ENCODE peak calls at places on chromosomes 11 and 22, in four cellular contexts. K is HCT116, Y is HepG2, T is fibroblast of lung. Z is an unnamed sample.

GRCh38 chr22:44336962-44337657 is 24.4 kb upstream of the SHISAL1 start:
- DNase-seq in K (no peak), T (no peak), Y (no peak), Z (no peak)

GRCh38 chr11:128291835-128292234 is 295.5 kb downstream of the ETS1 start:
- DNase-seq in K (no peak), T (no peak), Y (no peak), Z (no peak)

GRCh38 chr11:85889676-85890579 is 34.7 kb downstream of the CCDC83 start:
- DNase-seq in K (peak; percentile 72), T (peak; percentile 53), Y (peak; percentile 13), Z (no peak)

GRCh38 chr22:17742528-17742902 is 31.8 kb downstream of the BID start:
- DNase-seq in T (peak; percentile 69), K (peak; percentile 59), Y (peak; percentile 63), Z (peak; percentile 67)

GRCh38 chr11:103091024-103091423 is 936 bp downstream of the DCUN1D5 start:
- DNase-seq in T (no peak), Y (peak; percentile 12), K (no peak), Z (no peak)

GRCh38 chr11:93542753-93543246 is 391 bp downstream of the SMCO4 start:
- DNase-seq in T (no peak), K (no peak), Y (no peak), Z (peak; percentile 42)

GRCh38 chr11:104105155-104105554 is 58.8 kb downstream of the PDGFD start:
- DNase-seq in T (peak; percentile 17), K (no peak), Y (no peak), Z (no peak)

GRCh38 chr11:34416746-34417145 is 22.0 kb upstream of the CAT start:
- DNase-seq in K (no peak), T (peak; percentile 42), Y (no peak), Z (no peak)

GRCh38 chr22:41563051-41563711 is 2.4 kb downstream of the CSDC2 start:
- DNase-seq in Y (peak; percentile 43), T (peak; percentile 84), K (no peak), Z (no peak)

GRCh38 chr11:64124147-64124546 is 41.8 kb downstream of the MACROD1 start:
- DNase-seq in T (no peak), K (no peak), Y (no peak), Z (no peak)

GRCh38 chr11:42951266-42951665 is 360.5 kb upstream of the API5 start:
- DNase-seq in K (no peak), Y (no peak), T (no peak), Z (no peak)

GRCh38 chr11:64122411-64123101 is 43.4 kb downstream of the MACROD1 start:
- DNase-seq in T (no peak), K (no peak), Y (no peak), Z (no peak)

GRCh38 chr11:17391493-17392355 is 3.3 kb upstream of the KCNJ11 start:
- DNase-seq in Y (no peak), T (no peak), K (no peak), Z (peak; percentile 87)

GRCh38 chr11:83033972-83034672 is 37.6 kb downstream of the RAB30 start:
- DNase-seq in Y (no peak), T (peak; percentile 89), K (no peak), Z (peak; percentile 61)

GRCh38 chr11:74238243-74238642 is 67.2 kb downstream of the PPME1 start:
- DNase-seq in T (no peak), K (no peak), Y (no peak), Z (no peak)

GRCh38 chr11:65058012-65058411 is 341 bp downstream of the NAALADL1 start:
- DNase-seq in K (no peak), T (no peak), Y (no peak), Z (no peak)

GRCh38 chr11:73729594-73730206 is 31.2 kb downstream of the RAB6A start:
- DNase-seq in T (no peak), K (peak; percentile 4), Y (peak; percentile 28), Z (no peak)

GRCh38 chr11:64713031-64713780 is 9.8 kb downstream of the NRXN2 start:
- DNase-seq in T (peak; percentile 31), K (no peak), Y (no peak), Z (peak; percentile 21)

GRCh38 chr22:45462034-45462655 is 40.5 kb upstream of the FBLN1 start:
- DNase-seq in Y (peak; percentile 58), T (no peak), K (no peak), Z (no peak)

GRCh38 chr11:22656128-22656527 is 10.3 kb upstream of the GAS2 start:
- DNase-seq in K (no peak), Y (no peak), T (peak; percentile 11), Z (no peak)

GRCh38 chr11:120710354-120711187 is 199.0 kb downstream of the GRIK4 start:
- DNase-seq in Y (peak; percentile 89), T (peak; percentile 94), K (peak; percentile 41), Z (no peak)

GRCh38 chr22:17968126-17968525 is 56.2 kb downstream of the MICAL3 start:
- DNase-seq in T (no peak), Y (no peak), K (no peak), Z (no peak)

DNA sequence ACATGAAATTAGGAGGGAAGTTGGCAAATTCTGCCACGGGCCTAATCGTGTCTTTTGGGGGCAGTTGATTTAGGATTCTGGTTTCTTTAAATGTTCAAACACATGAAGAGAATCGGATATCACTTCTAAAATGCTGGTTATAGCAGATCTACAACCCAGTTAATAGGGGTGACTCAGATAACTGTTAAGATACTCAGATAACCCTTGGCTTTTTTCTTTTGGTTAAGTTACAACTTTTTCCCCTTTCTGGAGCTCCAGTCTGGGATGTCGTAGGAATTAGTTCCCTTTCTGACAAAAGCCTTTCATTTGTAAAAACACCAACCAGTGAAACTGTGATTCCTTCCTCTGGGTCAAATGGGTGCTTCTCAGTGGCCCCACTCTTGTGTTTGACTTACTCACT is 976 bp downstream of the DEPDC7 start:
- DNase-seq in Y (no peak), K (no peak), T (no peak), Z (no peak)
- H3K4me3 ChIP-seq in Y (peak overlapping the region; percentile 79), K (peak overlapping the region; percentile 62), T (peak overlapping the region; percentile 76), Z (no peak overlapping the region)

GRCh38 chr11:13962198-13962561 is 343 bp upstream of the SPON1 start:
- DNase-seq in K (no peak), T (no peak), Y (no peak), Z (no peak)
- TF ChIP-seq EZH2 in K (no peak), T (no peak), Y (no peak), Z (no peak)

DNA sequence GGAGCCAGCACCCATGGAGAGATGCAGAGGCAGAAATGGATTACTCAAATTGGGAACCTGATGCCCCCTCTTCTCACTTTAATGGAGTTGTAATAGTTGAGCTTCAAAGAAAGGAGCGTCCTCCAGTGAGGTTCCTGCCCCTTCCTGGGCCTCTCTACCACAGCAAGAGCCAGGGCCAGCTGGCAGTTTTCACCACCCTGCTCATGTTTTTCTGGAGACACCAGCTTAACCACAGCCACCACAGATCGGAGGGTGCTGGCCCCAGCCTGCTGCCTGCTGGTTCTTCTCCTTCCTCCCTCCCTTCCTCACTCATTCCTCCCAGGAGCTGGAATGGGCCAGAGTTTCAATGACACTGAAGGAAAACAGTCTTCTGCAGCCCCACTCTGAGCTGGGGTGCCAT is 57.8 kb downstream of the TRAF6 start:
- DNase-seq in T (peak; percentile 76), Y (no peak), K (no peak), Z (no peak)
- H2AFZ ChIP-seq in T (no peak overlapping the region), Y (no peak overlapping the region), K (no peak overlapping the region), Z (no peak overlapping the region)

GRCh38 chr22:30922151-30922611 is 46.4 kb downstream of the MORC2 start:
- DNase-seq in K (no peak), Y (no peak), T (peak; percentile 69), Z (no peak)
- H3K4me3 ChIP-seq in K (no peak overlapping the region), Y (no peak overlapping the region), T (peak overlapping the region; percentile 59), Z (no peak overlapping the region)

GRCh38 chr11:69985654-69986420 is 92.3 kb upstream of the ANO1 start:
- DNase-seq in Y (no peak), T (no peak), K (no peak), Z (no peak)

GRCh38 chr11:69983897-69984438 is 94.1 kb upstream of the ANO1 start:
- DNase-seq in K (no peak), Y (no peak), T (no peak), Z (no peak)

GRCh38 chr11:69984457-69985261 is 93.5 kb upstream of the ANO1 start:
- DNase-seq in Y (no peak), K (no peak), T (no peak), Z (peak; percentile 18)

GRCh38 chr11:69985331-69985653 is 92.8 kb upstream of the ANO1 start:
- DNase-seq in Y (no peak), K (no peak), T (no peak), Z (no peak)

DNA sequence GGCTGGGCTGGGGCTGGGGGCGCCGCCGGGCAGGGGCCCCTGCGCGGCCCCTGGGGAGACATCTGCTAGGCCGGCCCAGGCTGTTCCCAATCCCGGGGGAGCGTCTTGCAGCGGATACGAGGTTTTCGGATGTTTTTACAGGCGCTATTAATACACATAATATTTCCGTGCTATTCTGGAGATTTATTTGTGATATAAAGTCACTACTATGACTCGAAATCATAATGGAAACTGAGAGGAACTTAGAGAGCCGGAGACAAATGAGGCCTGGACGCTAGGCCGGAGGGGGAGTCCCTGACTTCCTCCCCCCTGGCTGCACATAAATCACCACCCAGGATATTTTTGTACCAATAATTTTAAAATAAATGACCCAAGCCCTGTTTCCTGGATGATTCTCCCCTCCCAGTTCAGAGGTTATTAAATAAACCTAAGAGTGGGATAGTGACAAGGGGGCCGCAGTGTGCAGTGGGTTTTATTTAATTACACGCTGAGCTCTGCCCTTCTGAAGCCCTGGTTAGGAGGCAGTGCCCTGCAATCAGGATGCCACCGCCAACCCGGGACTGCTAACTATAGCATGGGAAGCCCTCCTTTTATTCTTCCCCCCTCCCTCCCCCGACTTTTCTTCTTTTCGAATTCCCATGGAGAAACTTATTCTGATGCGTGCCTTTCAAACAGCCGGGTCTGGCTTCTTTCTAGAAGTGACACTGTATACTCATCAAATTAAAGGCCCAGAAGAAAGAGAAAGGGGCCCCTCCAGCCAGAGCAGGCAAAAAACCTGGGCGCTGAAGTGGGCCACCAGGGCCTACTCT is 91.5 kb upstream of the ANO1 start:
- DNase-seq in Y (no peak), K (no peak), T (no peak), Z (no peak)
- TF ChIP-seq EZH2 in Y (no peak), K (no peak), T (no peak), Z (no peak)

GRCh38 chr11:3171931-3172560 is 6.9 kb upstream of the OSBPL5 start:
- DNase-seq in K (no peak), Y (no peak), T (no peak), Z (no peak)
- H2AFZ ChIP-seq in K (no peak overlapping the region), Y (no peak overlapping the region), T (no peak overlapping the region), Z (no peak overlapping the region)

Z was measured in MM.1S.